ENCODE peak calls at places on chromosome 20, in seven cellular contexts. P is fibroblast of lung, J is mammary epithelial cell, T is HCT116, X is HepG2, R is GM23338, V is PC-3. K is an unnamed sample.

GRCh38 chr20:362271-363254 is 15.7 kb downstream of the NRSN2 start:
- DNase-seq in P (peak; percentile 65), J (peak; percentile 95), T (peak; percentile 95), X (peak; percentile 99), R (peak; percentile 68), V (peak; percentile 99), K (peak; percentile 89)

GRCh38 chr20:24382330-24382729 is 87.1 kb upstream of the SYNDIG1 start:
- DNase-seq in P (no peak), J (no peak), T (no peak), X (no peak), R (no peak), V (no peak), K (no peak)

GRCh38 chr20:41005361-41005729 is 23.3 kb upstream of the TOP1 start:
- DNase-seq in P (peak; percentile 95), J (peak; percentile 91), T (peak; percentile 74), X (no peak), R (no peak), V (peak; percentile 99), K (peak; percentile 86)

GRCh38 chr20:10665791-10666190 is 8.0 kb downstream of the JAG1 start:
- DNase-seq in P (no peak), J (peak; percentile 86), T (no peak), X (no peak), R (no peak), V (no peak), K (no peak)

GRCh38 chr20:62178316-62179161 is 4.3 kb upstream of the MTG2 start:
- DNase-seq in P (no peak), J (no peak), T (no peak), X (no peak), R (no peak), V (no peak), K (no peak)

GRCh38 chr20:51563141-51563596 is 20.6 kb upstream of the NFATC2 start:
- DNase-seq in P (no peak), J (no peak), T (no peak), X (no peak), R (no peak), V (no peak), K (peak; percentile 29)

GRCh38 chr20:5127859-5128409 is 1.1 kb downstream of the CDS2 start:
- DNase-seq in P (no peak), J (no peak), T (no peak), X (no peak), R (no peak), V (no peak), K (no peak)

GRCh38 chr20:40682104-40683045 is 6.7 kb downstream of the MAFB start:
- DNase-seq in P (no peak), J (no peak), T (no peak), X (peak; percentile 78), R (peak; percentile 54), V (no peak), K (no peak)

GRCh38 chr20:45309075-45309474 is 976 bp upstream of the MATN4 start:
- DNase-seq in P (no peak), J (no peak), T (no peak), X (no peak), R (no peak), V (no peak), K (no peak)

GRCh38 chr20:430091-430999 is 22.2 kb downstream of the RBCK1 start:
- DNase-seq in P (no peak), J (no peak), T (no peak), X (no peak), R (no peak), V (no peak), K (no peak)

GRCh38 chr20:24653306-24653705 is 183.9 kb downstream of the SYNDIG1 start:
- DNase-seq in P (peak; percentile 33), J (no peak), T (no peak), X (no peak), R (no peak), V (peak; percentile 41), K (peak; percentile 68)

GRCh38 chr20:59331721-59332329 is 31.4 kb downstream of the EDN3 start:
- DNase-seq in P (no peak), J (no peak), T (no peak), X (no peak), R (no peak), V (no peak), K (no peak)

GRCh38 chr20:23386304-23387117 is 24.5 kb downstream of the GZF1 start:
- DNase-seq in P (no peak), J (no peak), T (no peak), X (peak; percentile 74), R (no peak), V (no peak), K (no peak)

DNA sequence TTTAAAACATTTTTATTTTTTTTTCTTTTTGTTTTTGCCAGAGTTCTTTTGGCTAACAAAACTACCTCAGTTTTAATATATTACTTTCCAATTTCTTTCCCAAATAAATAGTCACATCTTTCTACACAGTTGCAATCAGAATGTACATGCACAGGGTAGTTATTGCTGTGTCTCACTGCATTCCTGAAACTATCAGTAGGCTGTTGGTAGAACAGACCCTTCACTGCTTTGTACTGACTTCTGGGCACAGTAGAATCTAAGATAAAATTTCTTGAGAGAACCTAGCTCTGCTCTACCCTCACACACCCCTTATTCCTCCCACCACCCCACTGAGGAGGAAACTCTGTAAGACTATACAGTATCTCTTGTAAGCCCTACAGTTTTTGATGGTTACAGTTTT is 19.9 kb downstream of the TPX2 start:
- DNase-seq in P (no peak), J (no peak), T (no peak), X (no peak), R (no peak), V (no peak), K (no peak)
- H4K20me1 ChIP-seq in P (no peaks in the 10 kb centered on the region), J (no peaks in the 10 kb centered on the region), T (peaks cover 6% of the 10 kb centered on the region), X (no peaks in the 10 kb centered on the region), R (peaks cover 52% of the 10 kb centered on the region), V (peaks cover 19% of the 10 kb centered on the region), K (no peaks in the 10 kb centered on the region)

GRCh38 chr20:35598476-35598875 is 17.2 kb upstream of the SPAG4 start:
- DNase-seq in P (no peak), J (no peak), T (no peak), X (no peak), R (no peak), V (no peak), K (no peak)

GRCh38 chr20:35600176-35600995 is 15.2 kb upstream of the SPAG4 start:
- DNase-seq in P (no peak), J (no peak), T (no peak), X (no peak), R (peak; percentile 65), V (no peak), K (no peak)

GRCh38 chr20:35599776-35600120 is 15.9 kb upstream of the SPAG4 start:
- DNase-seq in P (no peak), J (no peak), T (no peak), X (no peak), R (no peak), V (no peak), K (no peak)

GRCh38 chr20:35597186-35597585 is 18.4 kb upstream of the SPAG4 start:
- DNase-seq in P (no peak), J (no peak), T (no peak), X (no peak), R (no peak), V (no peak), K (no peak)

DNA sequence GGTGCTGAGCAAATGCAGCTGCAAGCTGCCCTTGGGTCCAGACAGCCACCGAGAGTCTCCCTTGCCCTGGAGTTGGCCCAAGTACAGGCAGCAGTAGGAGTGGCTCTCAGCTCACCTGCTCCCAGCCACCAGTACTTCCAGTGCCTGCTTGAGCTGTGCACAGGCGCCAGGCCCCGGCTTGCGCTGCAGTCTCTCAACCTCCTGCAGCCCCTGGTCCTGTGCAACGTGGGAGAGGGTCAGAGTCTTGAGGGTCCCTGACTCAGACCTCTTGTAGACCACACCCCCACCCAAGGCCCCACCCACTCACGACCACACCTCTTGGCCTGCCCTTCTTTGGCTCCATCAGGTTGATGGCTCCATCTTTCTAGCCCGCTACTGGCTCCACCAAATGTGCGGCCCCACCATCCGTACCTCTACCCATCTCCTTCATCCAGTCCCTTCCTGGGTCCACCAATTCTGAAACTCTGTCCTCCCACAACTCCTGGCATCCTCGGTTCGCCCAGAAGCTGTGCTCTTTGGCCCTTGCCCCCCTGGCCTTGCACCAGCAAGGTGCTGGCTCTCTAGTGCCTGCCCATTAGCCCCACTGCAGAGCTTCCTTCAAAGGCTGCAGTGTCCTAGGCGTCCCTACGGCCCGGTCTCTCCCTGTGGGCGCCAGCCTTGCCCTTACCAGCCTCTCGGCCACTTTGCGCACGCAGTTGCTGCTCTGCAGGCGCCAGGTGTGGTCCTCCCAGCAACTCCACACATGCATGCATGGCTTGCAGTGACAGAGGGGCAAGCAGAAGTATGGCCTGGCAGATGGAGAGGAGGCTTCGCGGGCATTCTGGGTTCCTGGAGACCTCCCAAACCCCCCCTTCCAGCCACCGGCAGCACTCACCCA is 16.5 kb upstream of the SPAG4 start:
- DNase-seq in P (no peak), J (no peak), T (no peak), X (no peak), R (no peak), V (no peak), K (no peak)
- H3K27ac ChIP-seq in P (no peak overlapping the region), J (no peak overlapping the region), T (no peak overlapping the region), X (no peak overlapping the region), R (no peak overlapping the region), V (no peak overlapping the region), K (no peak overlapping the region)

GRCh38 chr20:47317127-47317895 is 39.2 kb downstream of the ZMYND8 start:
- DNase-seq in P (peak; percentile 99), J (peak; percentile 100), T (peak; percentile 87), X (peak; percentile 56), R (peak; percentile 76), V (peak; percentile 96), K (peak; percentile 82)

GRCh38 chr20:47320990-47321805 is 35.3 kb downstream of the ZMYND8 start:
- DNase-seq in P (no peak), J (peak; percentile 31), T (no peak), X (peak; percentile 99), R (peak; percentile 51), V (peak; percentile 54), K (peak; percentile 54)

GRCh38 chr20:47318596-47319516 is 37.6 kb downstream of the ZMYND8 start:
- DNase-seq in P (peak; percentile 75), J (peak; percentile 63), T (no peak), X (peak; percentile 62), R (peak; percentile 83), V (peak; percentile 67), K (peak; percentile 79)

GRCh38 chr20:47318027-47318595 is 38.4 kb downstream of the ZMYND8 start:
- DNase-seq in P (peak; percentile 80), J (peak; percentile 74), T (no peak), X (peak; percentile 94), R (no peak), V (peak; percentile 75), K (no peak)

DNA sequence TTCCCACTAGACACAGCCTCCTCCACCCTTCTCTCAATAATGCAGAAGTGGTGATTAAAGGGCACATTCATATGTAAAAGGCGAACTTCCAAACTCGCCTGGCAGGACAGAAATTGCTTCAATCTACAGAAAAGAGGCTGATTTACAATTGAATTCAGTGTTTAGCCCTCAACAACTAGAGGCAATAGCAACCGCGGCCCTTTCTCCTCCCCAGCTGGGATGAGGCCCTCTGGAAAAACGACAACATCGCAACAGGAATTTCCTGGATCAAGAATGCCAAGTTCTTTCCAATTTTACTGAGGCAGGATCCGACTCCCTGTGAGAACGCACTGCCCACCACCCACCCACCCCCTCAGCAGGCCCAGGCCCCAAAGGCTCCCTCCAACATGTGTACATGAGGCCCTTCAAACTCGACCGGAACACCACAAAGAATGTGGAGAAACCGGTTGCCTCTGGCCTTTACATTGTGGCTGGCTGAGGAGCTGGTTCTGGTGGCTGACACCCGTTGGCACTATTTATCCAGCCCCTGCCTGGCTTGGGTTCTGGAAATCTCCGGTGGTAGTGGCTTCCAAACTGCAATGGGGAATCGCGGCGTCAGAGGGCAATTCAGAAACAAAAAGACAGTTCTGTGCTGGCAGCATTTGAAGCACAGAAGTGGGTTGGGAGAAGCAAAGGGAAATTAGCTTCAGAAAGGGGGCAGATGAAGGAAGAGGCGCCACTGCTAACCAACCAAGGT is 36.8 kb downstream of the ZMYND8 start:
- DNase-seq in P (peak; percentile 87), J (peak; percentile 84), T (peak; percentile 78), X (no peak), R (peak; percentile 98), V (peak; percentile 96), K (peak; percentile 81)
- H4K20me1 ChIP-seq in P (no peaks in the 10 kb centered on the region), J (no peaks in the 10 kb centered on the region), T (no peaks in the 10 kb centered on the region), X (peaks cover 97% of the 10 kb centered on the region), R (no peaks in the 10 kb centered on the region), V (no peaks in the 10 kb centered on the region), K (no peaks in the 10 kb centered on the region)

GRCh38 chr20:43911066-43911465 is 3.6 kb upstream of the TOX2 start:
- DNase-seq in P (peak; percentile 80), J (peak; percentile 76), T (peak; percentile 38), X (no peak), R (peak; percentile 13), V (peak; percentile 62), K (no peak)
- H3K27ac ChIP-seq in P (no peak overlapping the region), J (no peak overlapping the region), T (no peak overlapping the region), X (no peak overlapping the region), R (no peak overlapping the region), V (no peak overlapping the region), K (no peak overlapping the region)